ENCODE peak calls at places on chromosome 21, in five cellular contexts. L, T, Y, M and B are unnamed samples.

GRCh38 chr21:16908087-16908486 is 604.8 kb upstream of the CXADR start:
- DNase-seq in Y (peak), T (no peak), M (peak), L (no peak), B (peak)

GRCh38 chr21:41752231-41752681 is 14.6 kb downstream of the RIPK4 start:
- DNase-seq in T (no peak), Y (peak), M (no peak), L (no peak), B (no peak)

GRCh38 chr21:44517175-44517899 is 22.7 kb downstream of the KRTAP10-1 start:
- DNase-seq in L (peak), Y (no peak), M (no peak), T (no peak), B (no peak)

GRCh38 chr21:25862596-25862995 is 127.8 kb downstream of the GABPA start:
- DNase-seq in Y (peak), M (no peak), L (peak), T (no peak), B (no peak)

GRCh38 chr21:36988536-36988935 is 18.0 kb upstream of the RIPPLY3 start:
- DNase-seq in Y (no peak), T (no peak), L (no peak), M (no peak), B (no peak)

GRCh38 chr21:44433791-44434567 is 21.3 kb upstream of the LRRC3 start:
- DNase-seq in M (no peak), L (no peak), T (no peak), Y (no peak), B (no peak)

GRCh38 chr21:46156678-46157077 is 1.3 kb upstream of the FTCD start:
- DNase-seq in Y (no peak), L (no peak), T (no peak), M (no peak), B (no peak)

GRCh38 chr21:29157084-29157483 is 26.6 kb downstream of the MAP3K7CL start:
- DNase-seq in Y (no peak), M (no peak), L (no peak), T (no peak), B (no peak)

GRCh38 chr21:16081304-16081703 is 351.5 kb downstream of the USP25 start:
- DNase-seq in T (no peak), Y (no peak), L (no peak), M (no peak), B (no peak)

GRCh38 chr21:35086357-35086756 is 37.3 kb upstream of the RUNX1 start:
- DNase-seq in Y (peak), T (no peak), M (no peak), L (no peak), B (no peak)

GRCh38 chr21:46294647-46295176 is 8.6 kb downstream of the YBEY start:
- DNase-seq in Y (peak), T (no peak), L (peak), M (no peak), B (no peak)

GRCh38 chr21:27806261-27806660 is 839.4 kb upstream of the ADAMTS5 start:
- DNase-seq in T (no peak), L (no peak), M (no peak), Y (no peak), B (no peak)

GRCh38 chr21:44349847-44350772 is 3.3 kb upstream of the TRPM2 start:
- DNase-seq in M (no peak), L (no peak), T (no peak), Y (no peak), B (no peak)

GRCh38 chr21:35041122-35041521 is 8.0 kb downstream of the RUNX1 start:
- DNase-seq in M (no peak), L (no peak), T (no peak), Y (no peak), B (no peak)

GRCh38 chr21:43716376-43717165 is 2.4 kb upstream of the PDXK start:
- DNase-seq in M (no peak), L (no peak), T (no peak), Y (no peak), B (no peak)

GRCh38 chr21:46057111-46057709 is 40.7 kb upstream of the COL6A2 start:
- DNase-seq in T (no peak), Y (no peak), M (no peak), L (no peak), B (no peak)

GRCh38 chr21:34511787-34512451 is at the start of gene KCNE1:
- DNase-seq in Y (peak), M (no peak), T (no peak), L (no peak), B (no peak)

GRCh38 chr21:36010801-36011200 is 49.5 kb downstream of the SETD4 start:
- DNase-seq in M (no peak), T (no peak), L (no peak), Y (no peak), B (no peak)

GRCh38 chr21:43812139-43812821 is 22.9 kb downstream of the RRP1 start:
- DNase-seq in L (no peak), Y (peak), T (no peak), M (peak), B (no peak)

GRCh38 chr21:44399955-44400790 is 46.8 kb downstream of the TRPM2 start:
- DNase-seq in T (no peak), L (no peak), M (no peak), Y (no peak), B (no peak)

GRCh38 chr21:17759546-17760178 is 59.5 kb downstream of the C21orf91 start:
- DNase-seq in Y (no peak), L (no peak), T (no peak), M (no peak), B (no peak)

GRCh38 chr21:35922618-35923017 is 137.7 kb downstream of the SETD4 start:
- DNase-seq in T (no peak), Y (peak), M (no peak), L (no peak), B (peak)

GRCh38 chr21:46096997-46097825 is 701 bp upstream of the COL6A2 start:
- DNase-seq in Y (no peak), T (no peak), L (no peak), M (no peak), B (no peak)

GRCh38 chr21:25425156-25425555 is 182.1 kb downstream of the MRPL39 start:
- DNase-seq in T (no peak), M (no peak), L (no peak), Y (no peak), B (no peak)

GRCh38 chr21:21230672-21231071 is 232.5 kb downstream of the NCAM2 start:
- DNase-seq in T (no peak), L (no peak), Y (peak), M (no peak), B (no peak)

GRCh38 chr21:42650033-42650370 is 3.4 kb upstream of the PDE9A start:
- DNase-seq in T (no peak), L (no peak), Y (no peak), M (no peak), B (no peak)

GRCh38 chr21:18228060-18228739 is 16.4 kb upstream of the CHODL start:
- DNase-seq in M (no peak), T (no peak), L (no peak), Y (no peak), B (no peak)

GRCh38 chr21:42009018-42009830 is 936 bp downstream of the ZBTB21 start:
- DNase-seq in Y (peak), T (no peak), M (no peak), L (peak), B (no peak)

GRCh38 chr21:19507682-19508260 is 1104.2 kb upstream of the TMPRSS15 start:
- DNase-seq in Y (no peak), M (no peak), T (no peak), L (peak), B (no peak)